ENCODE peak calls at places on chromosome 19, in four cellular contexts. U is K562, J is HepG2, M is GM12878. I is an unnamed sample.

GRCh38 chr19:49468746-49469447 is 5.1 kb upstream of the FLT3LG start:
- DNase-seq in U (peak), J (no peak), M (peak), I (no peak)

GRCh38 chr19:6312018-6312417 is 21.4 kb downstream of the ACER1 start:
- DNase-seq in U (no peak), J (no peak), M (no peak), I (no peak)

GRCh38 chr19:55931936-55932386 is at the start of gene NLRP13:
- DNase-seq in U (no peak), J (no peak), M (no peak), I (no peak)

GRCh38 chr19:45117167-45117594 is 24.2 kb downstream of the PPP1R37 start:
- DNase-seq in U (peak), J (no peak), M (peak), I (no peak)

GRCh38 chr19:7507884-7508283 is 8.0 kb upstream of the ZNF358 start:
- DNase-seq in U (peak), J (peak), M (no peak), I (peak)

GRCh38 chr19:51354103-51354741 is 12.0 kb downstream of the ETFB start:
- DNase-seq in U (no peak), J (peak), M (no peak), I (no peak)

GRCh38 chr19:41219924-41220567 is 1.0 kb downstream of the AXL start:
- DNase-seq in U (peak), J (no peak), M (no peak), I (peak)

GRCh38 chr19:20472854-20473253 is 92.7 kb downstream of the ZNF737 start:
- DNase-seq in U (peak), J (no peak), M (no peak), I (no peak)

GRCh38 chr19:6730153-6730804 is 7.1 kb downstream of the GPR108 start:
- DNase-seq in U (peak), J (peak), M (no peak), I (peak)

GRCh38 chr19:19539738-19540703 is 2.0 kb downstream of the CILP2 start:
- DNase-seq in U (peak), J (no peak), M (no peak), I (no peak)

GRCh38 chr19:5966215-5966614 is 11.7 kb downstream of the RANBP3 start:
- DNase-seq in U (no peak), J (no peak), M (no peak), I (no peak)

GRCh38 chr19:18607222-18608101 is 863 bp upstream of the CRLF1 start:
- DNase-seq in U (no peak), J (no peak), M (no peak), I (no peak)

GRCh38 chr19:35314858-35315470 is 14.0 kb upstream of the CD22 start:
- DNase-seq in U (no peak), J (no peak), M (no peak), I (no peak)

GRCh38 chr19:8302734-8303133 is 5.4 kb downstream of the CD320 start:
- DNase-seq in U (no peak), J (no peak), M (no peak), I (no peak)

GRCh38 chr19:43618921-43619261 is 538 bp downstream of the ZNF428 start:
- DNase-seq in U (peak), J (peak), M (peak), I (peak)

GRCh38 chr19:12331211-12331941 is 2.1 kb downstream of the ZNF563 start:
- DNase-seq in U (no peak), J (peak), M (peak), I (no peak)

GRCh38 chr19:30567535-30568232 is 195.5 kb downstream of the ZNF536 start:
- DNase-seq in U (no peak), J (no peak), M (no peak), I (no peak)

GRCh38 chr19:1312732-1313694 is 27.3 kb downstream of the EFNA2 start:
- DNase-seq in U (no peak), J (no peak), M (no peak), I (peak)

GRCh38 chr19:10343495-10343894 is 4.1 kb upstream of the ICAM3 start:
- DNase-seq in U (no peak), J (no peak), M (no peak), I (no peak)

GRCh38 chr19:2126879-2127518 is 24.4 kb downstream of the AP3D1 start:
- DNase-seq in U (no peak), J (no peak), M (no peak), I (no peak)

GRCh38 chr19:7004313-7004931 is 16.8 kb downstream of the MBD3L2B start:
- DNase-seq in U (peak), J (peak), M (no peak), I (peak)

GRCh38 chr19:2977686-2978466 is 512 bp downstream of the TLE6 start:
- DNase-seq in U (peak), J (no peak), M (no peak), I (no peak)

GRCh38 chr19:32688315-32688714 is 3.3 kb upstream of the NUDT19 start:
- DNase-seq in U (peak), J (no peak), M (no peak), I (no peak)

GRCh38 chr19:30450101-30450500 is 77.9 kb downstream of the ZNF536 start:
- DNase-seq in U (no peak), J (no peak), M (no peak), I (no peak)

GRCh38 chr19:41206926-41207750 is 11.9 kb upstream of the AXL start:
- DNase-seq in U (peak), J (no peak), M (no peak), I (no peak)

GRCh38 chr19:10116085-10116865 is 3.4 kb downstream of the EIF3G start:
- DNase-seq in U (no peak), J (no peak), M (no peak), I (no peak)

GRCh38 chr19:45901432-45901903 is 945 bp downstream of the MYPOP start:
- DNase-seq in U (no peak), J (no peak), M (no peak), I (no peak)

GRCh38 chr19:2040647-2041435 is 10.2 kb downstream of the MKNK2 start:
- DNase-seq in U (no peak), J (no peak), M (no peak), I (no peak)

DNA sequence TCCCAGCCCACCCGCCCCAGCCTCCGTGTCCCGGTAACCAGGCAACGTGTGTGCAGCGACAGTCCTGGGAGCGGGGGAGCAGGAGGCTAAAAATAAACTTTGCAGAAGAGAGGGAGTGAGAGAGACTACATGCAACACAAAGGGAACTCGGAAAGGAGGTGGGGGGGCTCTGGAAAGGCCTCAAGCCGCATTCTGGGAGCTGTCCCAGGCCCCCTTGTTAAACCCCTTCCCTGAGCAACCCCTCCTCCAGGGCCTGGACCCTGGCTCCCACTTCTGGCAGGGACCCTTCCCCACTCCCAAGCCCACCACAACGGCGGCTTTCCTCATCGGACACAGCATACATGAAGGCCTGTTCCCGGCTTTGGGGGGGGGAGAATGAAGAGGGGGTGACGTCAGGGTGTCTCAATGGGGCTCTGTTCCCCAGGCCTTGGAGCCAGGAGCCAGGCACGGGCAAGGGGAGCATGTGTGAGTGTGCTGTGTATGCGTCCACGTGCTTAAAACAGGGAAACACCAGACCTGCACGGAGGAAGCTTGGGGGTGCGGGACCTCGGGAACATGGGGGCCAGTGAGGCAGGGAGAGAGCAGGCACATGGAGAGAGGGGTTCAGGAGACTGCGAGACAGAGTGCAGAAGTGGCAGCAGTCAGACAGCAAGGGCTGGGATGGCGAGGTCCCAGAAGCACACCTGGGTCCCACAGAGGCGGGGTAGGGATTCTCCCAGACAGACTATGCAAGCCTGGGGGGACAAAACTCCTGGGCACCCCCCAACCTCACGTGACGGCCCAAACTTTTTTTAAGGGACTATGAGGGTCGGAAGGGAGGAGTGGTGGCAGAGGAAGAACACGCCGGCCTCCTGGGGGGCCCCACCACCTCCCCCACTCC is 2.3 kb downstream of the ERF start:
- DNase-seq in U (no peak), J (no peak), M (no peak), I (peak)
- TF ChIP-seq KDM1A in U (no peak), J (no peak), M (no peak), I (no peak)

GRCh38 chr19:53520163-53520546 is 17.8 kb upstream of the ZNF331 start:
- DNase-seq in U (no peak), J (no peak), M (no peak), I (no peak)

GRCh38 chr19:53519431-53519830 is 18.5 kb upstream of the ZNF331 start:
- DNase-seq in U (no peak), J (no peak), M (no peak), I (no peak)

GRCh38 chr19:53518716-53519115 is 19.2 kb upstream of the ZNF331 start:
- DNase-seq in U (no peak), J (no peak), M (no peak), I (no peak)

GRCh38 chr19:53521373-53522202 is 16.4 kb upstream of the ZNF331 start:
- DNase-seq in U (no peak), J (no peak), M (no peak), I (no peak)

DNA sequence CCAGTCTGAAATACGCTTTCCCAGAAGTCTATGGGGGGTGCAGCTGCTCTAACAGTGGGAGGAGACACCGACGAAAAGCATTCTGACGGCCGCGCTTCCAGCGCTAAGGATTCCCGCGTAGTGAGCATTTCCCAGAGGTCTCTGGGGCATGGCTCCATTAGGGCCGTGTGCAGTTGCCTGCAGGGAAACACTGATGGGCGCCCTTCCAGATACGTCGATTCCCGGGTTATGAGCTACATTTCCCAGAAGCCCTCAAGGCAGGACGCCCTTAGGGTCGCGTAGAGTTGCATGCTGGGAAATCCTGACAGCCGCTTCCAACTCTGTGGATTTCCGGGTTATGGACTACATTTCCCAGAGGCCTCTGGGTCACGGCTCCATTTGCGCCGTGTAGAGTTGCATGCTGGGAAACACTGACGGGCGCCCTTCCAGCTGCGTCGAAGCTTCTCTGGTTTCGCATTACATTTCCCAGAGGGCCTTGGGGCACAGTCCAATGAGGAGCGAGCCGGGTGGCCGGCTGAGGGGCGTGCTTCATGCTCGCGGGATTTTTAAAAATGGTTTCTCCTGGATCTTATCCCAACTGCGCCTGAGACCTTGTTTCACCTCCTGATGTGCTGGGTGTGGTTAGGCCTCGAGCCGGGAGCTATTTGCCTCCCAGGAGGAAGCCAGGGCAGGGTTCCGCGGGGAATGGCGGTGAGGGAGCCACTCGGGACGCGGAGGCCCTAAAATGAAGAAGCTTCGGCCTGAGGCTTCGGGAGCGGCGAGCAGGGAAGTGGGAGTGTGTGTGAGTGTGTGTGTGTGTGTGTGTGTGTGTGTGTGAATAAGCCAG is 17.2 kb upstream of the ZNF331 start:
- DNase-seq in U (peak), J (peak), M (peak), I (peak)
- TF ChIP-seq REST in U (no peak), J (no peak), M (no peak), I (no peak)

DNA sequence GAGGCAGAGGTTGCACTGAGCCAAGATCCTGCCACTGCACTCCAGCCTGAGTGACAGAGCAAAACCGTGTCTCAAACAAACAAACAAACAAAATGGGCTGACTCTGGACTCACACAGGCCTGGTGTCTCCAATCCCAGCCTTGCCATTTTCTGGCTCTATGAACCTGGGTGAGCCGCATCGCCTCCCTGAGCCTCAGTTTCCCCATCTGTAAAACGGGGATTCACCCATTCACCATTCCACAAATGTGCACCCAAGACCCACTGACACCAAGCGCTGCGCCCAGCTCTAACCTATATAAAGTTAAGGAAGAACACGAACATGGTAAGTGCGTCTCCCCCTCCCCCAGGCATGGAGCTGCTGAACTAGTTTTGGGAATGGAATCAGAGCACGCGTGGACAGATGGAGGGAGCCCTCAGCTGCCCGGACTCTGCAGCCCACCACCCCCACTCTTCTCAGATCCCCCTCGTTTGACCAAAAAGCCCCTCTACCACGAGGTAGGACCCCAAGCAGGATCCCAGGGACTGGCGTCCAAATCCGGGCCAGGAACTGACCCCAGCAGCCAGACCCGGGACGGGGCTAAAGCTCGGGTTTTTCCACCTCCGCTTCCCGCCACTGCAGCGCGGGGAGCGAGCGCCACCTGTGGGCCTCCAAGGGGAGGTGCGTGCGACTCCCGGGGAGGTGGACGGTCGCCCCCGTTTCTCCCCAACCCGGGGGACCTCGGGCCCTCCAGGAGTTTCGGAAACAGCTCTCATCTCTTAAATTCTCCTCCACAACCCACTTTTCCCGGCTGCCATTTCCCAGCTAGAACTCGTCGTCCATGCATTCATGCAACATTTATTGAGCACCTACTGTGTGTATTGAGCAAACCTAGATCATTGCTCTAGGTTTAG is 33.0 kb upstream of the ADGRE5 start:
- DNase-seq in U (peak), J (peak), M (no peak), I (peak)
- TF ChIP-seq KDM1A in U (no peak), J (no peak), M (no peak), I (no peak)

GRCh38 chr19:40057166-40057565 is 1.1 kb upstream of the ZNF780B start:
- DNase-seq in U (no peak), J (no peak), M (no peak), I (no peak)

GRCh38 chr19:40055049-40055448 is 982 bp downstream of the ZNF780B start:
- DNase-seq in U (peak), J (no peak), M (no peak), I (no peak)

GRCh38 chr19:40056505-40056904 is 474 bp upstream of the ZNF780B start:
- DNase-seq in U (no peak), J (no peak), M (no peak), I (no peak)

GRCh38 chr19:40054632-40055031 is 1.4 kb downstream of the ZNF780B start:
- DNase-seq in U (no peak), J (no peak), M (no peak), I (no peak)

GRCh38 chr19:40055832-40056504 is at the start of gene ZNF780B:
- DNase-seq in U (peak), J (peak), M (peak), I (peak)
- TF ChIP-seq REST in U (no peak), J (no peak), M (no peak), I (no peak)

DNA sequence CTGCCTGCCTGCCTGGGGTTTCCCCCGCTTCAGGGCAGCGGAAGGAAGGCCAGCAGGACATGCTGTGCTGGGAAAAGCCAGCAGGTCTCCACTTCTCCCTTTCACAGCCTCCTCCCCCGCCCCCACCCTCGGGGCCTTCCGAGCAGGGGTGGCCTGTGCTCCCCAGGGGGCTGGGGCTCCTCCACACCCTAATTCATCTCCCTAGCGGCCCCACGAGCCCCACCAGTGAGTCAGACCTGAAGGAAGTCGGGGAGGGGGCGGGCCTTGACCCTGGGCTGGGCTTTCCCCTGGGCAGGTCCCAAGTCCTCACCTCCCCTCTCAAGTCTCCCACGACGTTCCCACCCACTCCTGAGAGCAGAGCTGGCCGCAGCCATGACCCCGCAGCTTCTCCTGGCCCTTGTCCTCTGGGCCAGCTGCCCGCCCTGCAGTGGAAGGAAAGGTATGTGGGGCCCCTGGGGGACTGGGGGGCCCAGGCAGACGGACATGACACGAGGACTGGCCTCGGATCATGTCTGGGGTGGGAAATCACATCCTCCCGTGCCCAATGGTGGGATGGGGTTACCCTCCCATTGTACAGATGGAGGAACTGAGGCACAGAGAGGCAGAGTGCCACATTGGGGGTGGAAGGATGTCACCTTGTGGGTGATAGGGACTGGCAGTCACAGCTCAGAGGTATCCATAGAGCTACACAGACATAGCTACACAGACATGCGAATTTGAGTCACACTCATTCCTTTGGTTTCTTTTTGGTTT is at the start of gene EBI3:
- DNase-seq in U (peak), J (no peak), M (peak), I (peak)
- TF ChIP-seq KDM1A in U (peak), J (peak), M (no peak), I (no peak)

DNA sequence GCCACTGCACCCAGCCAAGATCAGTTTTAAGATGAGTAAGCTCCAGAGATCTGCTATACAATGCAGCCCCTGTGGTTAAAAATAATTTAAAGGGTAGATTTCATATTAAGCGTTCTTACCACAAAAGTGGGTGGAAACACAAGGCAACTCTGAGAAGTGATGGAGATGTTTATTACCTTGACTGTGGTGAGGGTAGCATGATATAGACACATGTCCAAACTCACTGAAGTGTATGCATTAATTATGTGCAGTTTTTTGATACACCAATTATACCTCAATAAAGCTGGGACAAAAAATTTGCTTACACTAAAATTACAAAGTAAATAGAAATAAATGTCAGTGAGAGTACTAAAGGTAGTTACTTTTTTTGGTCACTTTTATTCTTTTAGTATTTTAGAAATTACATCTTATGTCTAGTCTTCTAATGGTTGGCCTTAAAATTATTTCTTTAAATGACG is 696.5 kb downstream of the UQCRFS1 start:
- DNase-seq in U (no peak), J (no peak), M (no peak), I (no peak)
- TF ChIP-seq REST in U (no peak), J (no peak), M (no peak), I (no peak)

GRCh38 chr19:29003641-29004409 is 209.1 kb downstream of the UQCRFS1 start:
- DNase-seq in U (no peak), J (no peak), M (no peak), I (no peak)
- TF ChIP-seq KDM1A in U (no peak), J (no peak), M (no peak), I (no peak)

I was measured in A549.